ENCODE peak calls at places on chromosomes 16 and 17, in ten cellular contexts. P, W, A, G, C, K, S, X, Q and H are unnamed samples.
A peak's percentile ranks its signal among the peaks of the same experiment; 100 is the strongest.

GRCh38 chr16:70151391-70151790 is 22.2 kb upstream of the CLEC18C start:
- DNase-seq in Q (no peak), S (peak; percentile 26), K (no peak), A (no peak), X (peak; percentile 39), G (no peak), P (peak; percentile 13), C (no peak), W (no peak), H (no peak)

GRCh38 chr16:10355589-10355988 is 30.3 kb upstream of the ATF7IP2 start:
- DNase-seq in Q (no peak), K (no peak), S (no peak), C (no peak), X (no peak), P (no peak), A (no peak), W (no peak), G (no peak), H (no peak)

GRCh38 chr17:51371732-51372151 is 111.4 kb downstream of the UTP18 start:
- DNase-seq in A (peak; percentile 58), W (peak; percentile 92), K (peak; percentile 53), P (peak; percentile 37), X (no peak), S (peak; percentile 48), G (peak; percentile 51), C (peak; percentile 74), Q (peak; percentile 55), H (peak; percentile 51)

GRCh38 chr16:6674071-6674470 is 658.6 kb upstream of the RBFOX1 start:
- DNase-seq in Q (no peak), W (no peak), C (no peak), A (no peak), P (no peak), X (no peak), S (no peak), G (no peak), K (no peak), H (no peak)

GRCh38 chr16:868846-869822 is 68.6 kb upstream of the GNG13 start:
- DNase-seq in G (no peak), X (no peak), A (no peak), P (peak; percentile 18), Q (no peak), W (no peak), K (no peak), C (no peak), S (no peak), H (no peak)

GRCh38 chr16:87226926-87227650 is 90.1 kb downstream of the C16orf95 start:
- DNase-seq in W (no peak), X (no peak), Q (no peak), P (peak; percentile 45), C (no peak), G (no peak), K (no peak), S (no peak), A (peak; percentile 98), H (peak; percentile 18)

GRCh38 chr16:65889533-65889966 is 476.9 kb upstream of the CDH5 start:
- DNase-seq in P (no peak), Q (no peak), W (no peak), C (no peak), X (no peak), K (no peak), A (no peak), G (no peak), S (no peak), H (peak; percentile 16)

GRCh38 chr16:14182999-14183398 is 111.9 kb downstream of the MRTFB start:
- DNase-seq in A (no peak), C (no peak), K (no peak), P (no peak), S (no peak), W (no peak), G (no peak), X (no peak), Q (no peak), H (no peak)

GRCh38 chr17:80477647-80478478 is 1.5 kb upstream of the NPTX1 start:
- DNase-seq in K (peak; percentile 78), G (no peak), Q (no peak), C (no peak), X (no peak), P (no peak), S (peak; percentile 77), W (peak; percentile 39), A (peak; percentile 56), H (peak; percentile 21)